ENCODE peak calls at places on chromosomes 3 and 15, in four cellular contexts. V is K562, C is HepG2, O is GM12878. B is an unnamed sample.
A peak's percentile ranks its signal among the peaks of the same experiment; 100 is the strongest.

GRCh38 chr3:196399485-196399945 is 32.7 kb downstream of the UBXN7 start:
- DNase-seq in O (no peak), V (no peak), C (peak; percentile 4), B (peak; percentile 28)

GRCh38 chr3:106969596-106969995 is 407.6 kb upstream of the CCDC54 start:
- DNase-seq in C (no peak), V (no peak), O (no peak), B (no peak)

GRCh38 chr15:26634319-26634718 is 138.5 kb downstream of the GABRB3 start:
- DNase-seq in V (no peak), O (no peak), C (no peak), B (no peak)

GRCh38 chr3:44120721-44121582 is 120.7 kb upstream of the TOPAZ1 start:
- DNase-seq in C (no peak), V (no peak), O (no peak), B (no peak)

GRCh38 chr3:46852839-46853355 is 10.3 kb downstream of the MYL3 start:
- DNase-seq in V (no peak), O (no peak), C (no peak), B (no peak)

GRCh38 chr3:23390446-23390845 is 187.3 kb downstream of the UBE2E2 start:
- DNase-seq in V (no peak), C (no peak), O (no peak), B (no peak)

GRCh38 chr15:68795298-68795848 is 25.3 kb downstream of the ANP32A start:
- DNase-seq in O (no peak), V (no peak), C (no peak), B (no peak)

GRCh38 chr15:97984157-97984556 is 23.7 kb downstream of the ARRDC4 start:
- DNase-seq in O (no peak), C (no peak), V (no peak), B (no peak)

GRCh38 chr3:122676759-122677158 is 3.9 kb upstream of the PARP14 start:
- DNase-seq in V (no peak), O (no peak), C (no peak), B (no peak)

GRCh38 chr3:71130516-71131384 is 452.8 kb downstream of the FOXP1 start:
- DNase-seq in O (no peak), V (no peak), C (peak; percentile 35), B (no peak)

GRCh38 chr3:187745201-187746058 is at the start of gene BCL6:
- DNase-seq in C (peak; percentile 97), O (no peak), V (peak; percentile 89), B (peak; percentile 98)

GRCh38 chr3:187748050-187748481 is 2.8 kb upstream of the BCL6 start:
- DNase-seq in O (no peak), V (peak; percentile 79), C (peak; percentile 82), B (peak; percentile 78)

GRCh38 chr3:187746479-187747335 is 1.4 kb upstream of the BCL6 start:
- DNase-seq in C (no peak), V (no peak), O (no peak), B (no peak)

GRCh38 chr3:187746059-187746453 is 788 bp upstream of the BCL6 start:
- DNase-seq in C (no peak), V (no peak), O (no peak), B (no peak)

DNA sequence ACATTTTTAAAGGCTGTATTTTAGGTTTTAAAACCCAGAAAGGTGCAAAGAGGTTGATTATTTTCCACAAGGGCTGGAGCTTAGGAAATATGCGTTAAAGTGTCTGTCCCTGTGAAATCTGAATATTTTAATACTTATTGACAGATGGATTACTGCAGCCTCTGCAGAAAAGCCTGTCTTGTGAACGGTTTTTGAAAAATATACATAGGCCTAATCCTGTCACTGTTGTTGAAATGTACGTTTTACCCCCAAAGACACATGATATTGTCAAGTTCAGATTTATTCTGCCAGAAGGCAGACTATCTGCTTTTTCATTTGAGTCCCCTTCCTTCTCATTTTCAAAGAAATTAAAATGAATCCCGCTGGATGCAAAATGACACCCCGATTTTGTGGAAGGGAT is 2.2 kb upstream of the BCL6 start:
- DNase-seq in O (no peak), C (no peak), V (no peak), B (no peak)
- TF ChIP-seq SP1 in O (no peak), C (no peak), V (no peak), B (no peak)

GRCh38 chr15:85581495-85581894 is 201.1 kb downstream of the AKAP13 start:
- DNase-seq in V (no peak), C (no peak), O (no peak), B (no peak)
- TF ChIP-seq ZBTB33 in V (no peak), C (no peak), O (no peak), B (no peak)

GRCh38 chr15:95853350-95853749 is 477.1 kb upstream of the NR2F2 start:
- DNase-seq in O (no peak), C (no peak), V (no peak), B (no peak)
- H3K27ac ChIP-seq in O (no peak overlapping the region), C (no peak overlapping the region), V (no peak overlapping the region), B (no peak overlapping the region)

GRCh38 chr3:194633349-194634004 is at the start of gene TMEM44:
- DNase-seq in V (peak; percentile 94), O (peak; percentile 27), C (peak; percentile 84), B (peak; percentile 72)

GRCh38 chr3:194631696-194632095 is 1.5 kb downstream of the TMEM44 start:
- DNase-seq in O (no peak), V (no peak), C (no peak), B (no peak)

GRCh38 chr3:194637066-194637465 is 3.8 kb upstream of the TMEM44 start:
- DNase-seq in O (no peak), V (no peak), C (no peak), B (no peak)

GRCh38 chr3:194632211-194632982 is 822 bp downstream of the TMEM44 start:
- DNase-seq in O (no peak), C (no peak), V (no peak), B (no peak)

DNA sequence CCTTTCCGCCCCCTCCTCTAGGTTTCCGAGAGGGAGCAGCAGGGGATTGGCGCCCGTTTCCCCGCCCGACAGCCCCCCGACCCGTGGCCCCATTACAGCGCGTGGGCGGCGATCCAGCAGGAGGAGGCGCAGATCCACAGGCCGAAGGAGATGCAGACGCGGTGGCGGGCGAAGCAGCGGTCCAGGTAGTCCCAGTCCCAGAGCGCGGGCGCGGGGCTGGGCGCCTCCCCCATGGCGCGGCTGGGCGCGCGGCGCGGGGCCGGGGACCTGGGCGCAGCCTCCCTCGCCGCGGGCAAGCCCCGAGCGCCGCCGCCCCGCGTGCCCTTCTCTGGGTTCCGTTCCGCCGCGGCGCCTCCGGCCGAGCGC is 253 bp downstream of the TMEM44 start:
- DNase-seq in O (no peak), C (no peak), V (peak; percentile 79), B (no peak)
- TF ChIP-seq SP1 in O (no peak), C (no peak), V (no peak), B (no peak)

GRCh38 chr3:11583226-11583625 is 60.5 kb downstream of the VGLL4 start:
- DNase-seq in C (no peak), O (no peak), V (no peak), B (no peak)

GRCh38 chr3:11583638-11584046 is 60.1 kb downstream of the VGLL4 start:
- DNase-seq in V (no peak), C (no peak), O (no peak), B (no peak)

GRCh38 chr3:11581237-11582122 is 62.2 kb downstream of the VGLL4 start:
- DNase-seq in C (no peak), O (no peak), V (no peak), B (no peak)

GRCh38 chr3:11580645-11581044 is 63.1 kb downstream of the VGLL4 start:
- DNase-seq in V (no peak), C (no peak), O (no peak), B (no peak)

GRCh38 chr3:11582123-11582968 is 61.4 kb downstream of the VGLL4 start:
- DNase-seq in O (no peak), V (no peak), C (no peak), B (no peak)
- TF ChIP-seq ZBTB33 in O (no peak), V (no peak), C (no peak), B (no peak)

GRCh38 chr15:78140296-78140695 is 8.9 kb upstream of the IDH3A start:
- DNase-seq in C (no peak), O (no peak), V (no peak), B (no peak)
- H3K27ac ChIP-seq in C (no peak overlapping the region), O (no peak overlapping the region), V (no peak overlapping the region), B (no peak overlapping the region)

DNA sequence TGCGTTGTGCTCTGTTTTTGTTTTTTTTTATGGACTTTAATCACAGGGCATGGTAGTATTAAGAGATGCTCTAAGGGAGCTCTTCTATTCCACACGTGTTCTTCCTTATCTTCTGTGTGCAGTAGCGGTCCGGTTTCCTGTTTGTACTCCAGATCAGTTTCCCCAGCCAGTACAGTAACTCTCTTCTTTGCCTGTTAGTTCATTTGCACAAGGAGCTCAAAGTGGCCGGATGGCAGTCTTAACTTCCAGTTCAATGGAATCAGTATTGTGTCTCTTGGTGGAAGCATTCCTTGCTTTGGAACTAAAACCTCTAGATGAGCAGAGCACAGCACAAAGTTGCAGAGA is 122.0 kb downstream of the KLF13 start:
- DNase-seq in O (no peak), V (no peak), C (no peak), B (no peak)
- TF ChIP-seq SP1 in O (no peak), V (no peak), C (no peak), B (no peak)

B was measured in HCT116.